ENCODE peak calls at places on chromosomes 6 and 20, in seven cellular contexts. One of them, this sample, is unnamed.

GRCh38 chr6:104625536-104625935 is 234.2 kb downstream of the HACE1 start:
- DNase-seq in lower lobe of right lung: no peak
- DNase-seq in DMS79 treated with DMSO at 0.1 percent for 48 hours: no peak
- DNase-seq in HFF-Myc: peak; percentile 74
- DNase-seq in activated effector memory CD4-positive, alpha-beta T cell treated with Interleukin-2 at 50 U/mL for 16 hours: no peak
- DNase-seq in NAMALWA: no peak
- DNase-seq in activated naive CD4-positive, alpha-beta T cell treated with anti-CD3 and anti-CD28 coated beads, Interleukin-2, amount 10 ng/mL, durations not matched to agents 7 days and 5 days: no peak
- DNase-seq in this sample: no peak

GRCh38 chr20:3812259-3812681 is 8.1 kb upstream of the AP5S1 start:
- DNase-seq in activated naive CD4-positive, alpha-beta T cell treated with anti-CD3 and anti-CD28 coated beads, Interleukin-2, amount 10 ng/mL, durations not matched to agents 7 days and 5 days: peak; percentile 21
- DNase-seq in HFF-Myc: no peak
- DNase-seq in lower lobe of right lung: peak; percentile 39
- DNase-seq in DMS79 treated with DMSO at 0.1 percent for 48 hours: no peak
- DNase-seq in NAMALWA: no peak
- DNase-seq in activated effector memory CD4-positive, alpha-beta T cell treated with Interleukin-2 at 50 U/mL for 16 hours: no peak
- DNase-seq in this sample: no peak

GRCh38 chr6:99743647-99744046 is 137.0 kb downstream of the PRDM13 start:
- DNase-seq in DMS79 treated with DMSO at 0.1 percent for 48 hours: no peak
- DNase-seq in activated naive CD4-positive, alpha-beta T cell treated with anti-CD3 and anti-CD28 coated beads, Interleukin-2, amount 10 ng/mL, durations not matched to agents 7 days and 5 days: no peak
- DNase-seq in NAMALWA: no peak
- DNase-seq in HFF-Myc: no peak
- DNase-seq in lower lobe of right lung: no peak
- DNase-seq in activated effector memory CD4-positive, alpha-beta T cell treated with Interleukin-2 at 50 U/mL for 16 hours: no peak
- DNase-seq in this sample: no peak

GRCh38 chr20:10282930-10283556 is 64.4 kb downstream of the SNAP25 start:
- DNase-seq in NAMALWA: no peak
- DNase-seq in HFF-Myc: no peak
- DNase-seq in lower lobe of right lung: no peak
- DNase-seq in DMS79 treated with DMSO at 0.1 percent for 48 hours: no peak
- DNase-seq in activated effector memory CD4-positive, alpha-beta T cell treated with Interleukin-2 at 50 U/mL for 16 hours: no peak
- DNase-seq in activated naive CD4-positive, alpha-beta T cell treated with anti-CD3 and anti-CD28 coated beads, Interleukin-2, amount 10 ng/mL, durations not matched to agents 7 days and 5 days: no peak
- DNase-seq in this sample: no peak

GRCh38 chr20:5395932-5396727 is 79.4 kb upstream of the PROKR2 start:
- DNase-seq in DMS79 treated with DMSO at 0.1 percent for 48 hours: peak; percentile 18
- DNase-seq in activated naive CD4-positive, alpha-beta T cell treated with anti-CD3 and anti-CD28 coated beads, Interleukin-2, amount 10 ng/mL, durations not matched to agents 7 days and 5 days: no peak
- DNase-seq in NAMALWA: no peak
- DNase-seq in activated effector memory CD4-positive, alpha-beta T cell treated with Interleukin-2 at 50 U/mL for 16 hours: no peak
- DNase-seq in lower lobe of right lung: no peak
- DNase-seq in HFF-Myc: no peak
- DNase-seq in this sample: no peak

GRCh38 chr20:50286609-50287008 is 96.0 kb downstream of the CEBPB start:
- DNase-seq in HFF-Myc: peak; percentile 83
- DNase-seq in DMS79 treated with DMSO at 0.1 percent for 48 hours: no peak
- DNase-seq in lower lobe of right lung: no peak
- DNase-seq in activated effector memory CD4-positive, alpha-beta T cell treated with Interleukin-2 at 50 U/mL for 16 hours: no peak
- DNase-seq in NAMALWA: peak; percentile 32
- DNase-seq in activated naive CD4-positive, alpha-beta T cell treated with anti-CD3 and anti-CD28 coated beads, Interleukin-2, amount 10 ng/mL, durations not matched to agents 7 days and 5 days: no peak
- DNase-seq in this sample: no peak

GRCh38 chr20:63284544-63284949 is 8.4 kb upstream of the COL20A1 start:
- DNase-seq in HFF-Myc: no peak
- DNase-seq in activated naive CD4-positive, alpha-beta T cell treated with anti-CD3 and anti-CD28 coated beads, Interleukin-2, amount 10 ng/mL, durations not matched to agents 7 days and 5 days: peak; percentile 36
- DNase-seq in NAMALWA: no peak
- DNase-seq in lower lobe of right lung: no peak
- DNase-seq in activated effector memory CD4-positive, alpha-beta T cell treated with Interleukin-2 at 50 U/mL for 16 hours: no peak
- DNase-seq in DMS79 treated with DMSO at 0.1 percent for 48 hours: no peak
- DNase-seq in this sample: no peak

GRCh38 chr6:89148016-89148750 is 2.3 kb downstream of the PM20D2 start:
- DNase-seq in activated naive CD4-positive, alpha-beta T cell treated with anti-CD3 and anti-CD28 coated beads, Interleukin-2, amount 10 ng/mL, durations not matched to agents 7 days and 5 days: no peak
- DNase-seq in lower lobe of right lung: no peak
- DNase-seq in DMS79 treated with DMSO at 0.1 percent for 48 hours: no peak
- DNase-seq in HFF-Myc: no peak
- DNase-seq in activated effector memory CD4-positive, alpha-beta T cell treated with Interleukin-2 at 50 U/mL for 16 hours: no peak
- DNase-seq in NAMALWA: no peak
- DNase-seq in this sample: no peak

GRCh38 chr6:89985744-89986493 is 91.7 kb downstream of the GJA10 start:
- DNase-seq in activated naive CD4-positive, alpha-beta T cell treated with anti-CD3 and anti-CD28 coated beads, Interleukin-2, amount 10 ng/mL, durations not matched to agents 7 days and 5 days: no peak
- DNase-seq in NAMALWA: no peak
- DNase-seq in HFF-Myc: peak; percentile 35
- DNase-seq in lower lobe of right lung: no peak
- DNase-seq in activated effector memory CD4-positive, alpha-beta T cell treated with Interleukin-2 at 50 U/mL for 16 hours: no peak
- DNase-seq in DMS79 treated with DMSO at 0.1 percent for 48 hours: peak; percentile 22
- DNase-seq in this sample: no peak

GRCh38 chr6:3259491-3259958 is 778 bp downstream of the PSMG4 start:
- DNase-seq in activated naive CD4-positive, alpha-beta T cell treated with anti-CD3 and anti-CD28 coated beads, Interleukin-2, amount 10 ng/mL, durations not matched to agents 7 days and 5 days: peak; percentile 54
- DNase-seq in activated effector memory CD4-positive, alpha-beta T cell treated with Interleukin-2 at 50 U/mL for 16 hours: no peak
- DNase-seq in lower lobe of right lung: no peak
- DNase-seq in HFF-Myc: no peak
- DNase-seq in DMS79 treated with DMSO at 0.1 percent for 48 hours: peak; percentile 5
- DNase-seq in NAMALWA: peak; percentile 57
- DNase-seq in this sample: no peak

GRCh38 chr6:5173862-5174643 is 86.7 kb downstream of the LYRM4 start:
- DNase-seq in activated effector memory CD4-positive, alpha-beta T cell treated with Interleukin-2 at 50 U/mL for 16 hours: peak; percentile 26
- DNase-seq in HFF-Myc: no peak
- DNase-seq in lower lobe of right lung: no peak
- DNase-seq in NAMALWA: peak; percentile 46
- DNase-seq in DMS79 treated with DMSO at 0.1 percent for 48 hours: no peak
- DNase-seq in activated naive CD4-positive, alpha-beta T cell treated with anti-CD3 and anti-CD28 coated beads, Interleukin-2, amount 10 ng/mL, durations not matched to agents 7 days and 5 days: peak; percentile 85
- DNase-seq in this sample: peak; percentile 19

GRCh38 chr20:49210101-49210749 is 9.0 kb upstream of the DDX27 start:
- DNase-seq in DMS79 treated with DMSO at 0.1 percent for 48 hours: no peak
- DNase-seq in lower lobe of right lung: no peak
- DNase-seq in activated effector memory CD4-positive, alpha-beta T cell treated with Interleukin-2 at 50 U/mL for 16 hours: no peak
- DNase-seq in NAMALWA: no peak
- DNase-seq in HFF-Myc: no peak
- DNase-seq in activated naive CD4-positive, alpha-beta T cell treated with anti-CD3 and anti-CD28 coated beads, Interleukin-2, amount 10 ng/mL, durations not matched to agents 7 days and 5 days: no peak
- DNase-seq in this sample: no peak

GRCh38 chr6:1363729-1364572 is 25.4 kb upstream of the FOXF2 start:
- DNase-seq in NAMALWA: peak; percentile 24
- DNase-seq in HFF-Myc: peak; percentile 30
- DNase-seq in DMS79 treated with DMSO at 0.1 percent for 48 hours: no peak
- DNase-seq in activated effector memory CD4-positive, alpha-beta T cell treated with Interleukin-2 at 50 U/mL for 16 hours: no peak
- DNase-seq in activated naive CD4-positive, alpha-beta T cell treated with anti-CD3 and anti-CD28 coated beads, Interleukin-2, amount 10 ng/mL, durations not matched to agents 7 days and 5 days: no peak
- DNase-seq in lower lobe of right lung: no peak
- DNase-seq in this sample: no peak

GRCh38 chr6:108353853-108354252 is 59.0 kb downstream of the AFG1L start:
- DNase-seq in activated naive CD4-positive, alpha-beta T cell treated with anti-CD3 and anti-CD28 coated beads, Interleukin-2, amount 10 ng/mL, durations not matched to agents 7 days and 5 days: no peak
- DNase-seq in HFF-Myc: no peak
- DNase-seq in lower lobe of right lung: no peak
- DNase-seq in DMS79 treated with DMSO at 0.1 percent for 48 hours: no peak
- DNase-seq in NAMALWA: no peak
- DNase-seq in activated effector memory CD4-positive, alpha-beta T cell treated with Interleukin-2 at 50 U/mL for 16 hours: no peak
- DNase-seq in this sample: no peak

GRCh38 chr6:137989696-137990095 is 117.5 kb downstream of the PERP start:
- DNase-seq in HFF-Myc: no peak
- DNase-seq in activated effector memory CD4-positive, alpha-beta T cell treated with Interleukin-2 at 50 U/mL for 16 hours: no peak
- DNase-seq in activated naive CD4-positive, alpha-beta T cell treated with anti-CD3 and anti-CD28 coated beads, Interleukin-2, amount 10 ng/mL, durations not matched to agents 7 days and 5 days: no peak
- DNase-seq in NAMALWA: no peak
- DNase-seq in DMS79 treated with DMSO at 0.1 percent for 48 hours: no peak
- DNase-seq in lower lobe of right lung: no peak
- DNase-seq in this sample: no peak

GRCh38 chr6:157982297-157982579 is 575 bp downstream of the SYNJ2 start:
- DNase-seq in activated effector memory CD4-positive, alpha-beta T cell treated with Interleukin-2 at 50 U/mL for 16 hours: no peak
- DNase-seq in lower lobe of right lung: no peak
- DNase-seq in NAMALWA: peak; percentile 53
- DNase-seq in DMS79 treated with DMSO at 0.1 percent for 48 hours: peak; percentile 34
- DNase-seq in activated naive CD4-positive, alpha-beta T cell treated with anti-CD3 and anti-CD28 coated beads, Interleukin-2, amount 10 ng/mL, durations not matched to agents 7 days and 5 days: peak; percentile 55
- DNase-seq in HFF-Myc: no peak
- DNase-seq in this sample: no peak

GRCh38 chr6:158115102-158115501 is 53.0 kb downstream of the SERAC1 start:
- DNase-seq in lower lobe of right lung: no peak
- DNase-seq in NAMALWA: no peak
- DNase-seq in activated effector memory CD4-positive, alpha-beta T cell treated with Interleukin-2 at 50 U/mL for 16 hours: no peak
- DNase-seq in HFF-Myc: no peak
- DNase-seq in activated naive CD4-positive, alpha-beta T cell treated with anti-CD3 and anti-CD28 coated beads, Interleukin-2, amount 10 ng/mL, durations not matched to agents 7 days and 5 days: no peak
- DNase-seq in DMS79 treated with DMSO at 0.1 percent for 48 hours: no peak
- DNase-seq in this sample: no peak

GRCh38 chr6:167748458-167749379 is 78.0 kb upstream of the AFDN start:
- DNase-seq in activated naive CD4-positive, alpha-beta T cell treated with anti-CD3 and anti-CD28 coated beads, Interleukin-2, amount 10 ng/mL, durations not matched to agents 7 days and 5 days: no peak
- DNase-seq in DMS79 treated with DMSO at 0.1 percent for 48 hours: no peak
- DNase-seq in NAMALWA: no peak
- DNase-seq in activated effector memory CD4-positive, alpha-beta T cell treated with Interleukin-2 at 50 U/mL for 16 hours: no peak
- DNase-seq in lower lobe of right lung: no peak
- DNase-seq in HFF-Myc: no peak
- DNase-seq in this sample: no peak

GRCh38 chr6:41976794-41977484 is 35.3 kb upstream of the CCND3 start:
- DNase-seq in activated naive CD4-positive, alpha-beta T cell treated with anti-CD3 and anti-CD28 coated beads, Interleukin-2, amount 10 ng/mL, durations not matched to agents 7 days and 5 days: no peak
- DNase-seq in NAMALWA: peak; percentile 45
- DNase-seq in DMS79 treated with DMSO at 0.1 percent for 48 hours: no peak
- DNase-seq in lower lobe of right lung: no peak
- DNase-seq in HFF-Myc: peak; percentile 48
- DNase-seq in activated effector memory CD4-positive, alpha-beta T cell treated with Interleukin-2 at 50 U/mL for 16 hours: no peak
- DNase-seq in this sample: no peak

GRCh38 chr20:48025661-48026060 is 240.4 kb upstream of the SULF2 start:
- DNase-seq in activated naive CD4-positive, alpha-beta T cell treated with anti-CD3 and anti-CD28 coated beads, Interleukin-2, amount 10 ng/mL, durations not matched to agents 7 days and 5 days: no peak
- DNase-seq in activated effector memory CD4-positive, alpha-beta T cell treated with Interleukin-2 at 50 U/mL for 16 hours: no peak
- DNase-seq in DMS79 treated with DMSO at 0.1 percent for 48 hours: no peak
- DNase-seq in NAMALWA: no peak
- DNase-seq in lower lobe of right lung: no peak
- DNase-seq in HFF-Myc: no peak
- DNase-seq in this sample: no peak

GRCh38 chr20:46400253-46400652 is 6.2 kb downstream of the ELMO2 start:
- DNase-seq in DMS79 treated with DMSO at 0.1 percent for 48 hours: no peak
- DNase-seq in activated naive CD4-positive, alpha-beta T cell treated with anti-CD3 and anti-CD28 coated beads, Interleukin-2, amount 10 ng/mL, durations not matched to agents 7 days and 5 days: no peak
- DNase-seq in lower lobe of right lung: no peak
- DNase-seq in activated effector memory CD4-positive, alpha-beta T cell treated with Interleukin-2 at 50 U/mL for 16 hours: no peak
- DNase-seq in HFF-Myc: peak; percentile 11
- DNase-seq in NAMALWA: no peak
- DNase-seq in this sample: no peak

GRCh38 chr6:77740380-77740779 is 87.5 kb downstream of the MEI4 start:
- DNase-seq in lower lobe of right lung: no peak
- DNase-seq in HFF-Myc: no peak
- DNase-seq in DMS79 treated with DMSO at 0.1 percent for 48 hours: no peak
- DNase-seq in activated naive CD4-positive, alpha-beta T cell treated with anti-CD3 and anti-CD28 coated beads, Interleukin-2, amount 10 ng/mL, durations not matched to agents 7 days and 5 days: no peak
- DNase-seq in NAMALWA: peak; percentile 44
- DNase-seq in activated effector memory CD4-positive, alpha-beta T cell treated with Interleukin-2 at 50 U/mL for 16 hours: no peak
- DNase-seq in this sample: no peak

GRCh38 chr6:47343631-47344421 is 34.1 kb upstream of the TNFRSF21 start:
- DNase-seq in HFF-Myc: no peak
- DNase-seq in activated effector memory CD4-positive, alpha-beta T cell treated with Interleukin-2 at 50 U/mL for 16 hours: no peak
- DNase-seq in DMS79 treated with DMSO at 0.1 percent for 48 hours: peak; percentile 5
- DNase-seq in NAMALWA: no peak
- DNase-seq in lower lobe of right lung: no peak
- DNase-seq in activated naive CD4-positive, alpha-beta T cell treated with anti-CD3 and anti-CD28 coated beads, Interleukin-2, amount 10 ng/mL, durations not matched to agents 7 days and 5 days: no peak
- DNase-seq in this sample: no peak

GRCh38 chr20:14963262-14963663 is 625.9 kb upstream of the FLRT3 start:
- DNase-seq in activated naive CD4-positive, alpha-beta T cell treated with anti-CD3 and anti-CD28 coated beads, Interleukin-2, amount 10 ng/mL, durations not matched to agents 7 days and 5 days: no peak
- DNase-seq in HFF-Myc: peak; percentile 11
- DNase-seq in DMS79 treated with DMSO at 0.1 percent for 48 hours: no peak
- DNase-seq in lower lobe of right lung: no peak
- DNase-seq in activated effector memory CD4-positive, alpha-beta T cell treated with Interleukin-2 at 50 U/mL for 16 hours: no peak
- DNase-seq in NAMALWA: no peak
- DNase-seq in this sample: no peak

GRCh38 chr6:15411766-15412165 is 165.9 kb downstream of the JARID2 start:
- DNase-seq in HFF-Myc: no peak
- DNase-seq in NAMALWA: no peak
- DNase-seq in activated naive CD4-positive, alpha-beta T cell treated with anti-CD3 and anti-CD28 coated beads, Interleukin-2, amount 10 ng/mL, durations not matched to agents 7 days and 5 days: no peak
- DNase-seq in DMS79 treated with DMSO at 0.1 percent for 48 hours: no peak
- DNase-seq in lower lobe of right lung: no peak
- DNase-seq in activated effector memory CD4-positive, alpha-beta T cell treated with Interleukin-2 at 50 U/mL for 16 hours: no peak
- DNase-seq in this sample: no peak

GRCh38 chr20:37961016-37961415 is 58.1 kb downstream of the VSTM2L start:
- DNase-seq in activated naive CD4-positive, alpha-beta T cell treated with anti-CD3 and anti-CD28 coated beads, Interleukin-2, amount 10 ng/mL, durations not matched to agents 7 days and 5 days: no peak
- DNase-seq in activated effector memory CD4-positive, alpha-beta T cell treated with Interleukin-2 at 50 U/mL for 16 hours: no peak
- DNase-seq in lower lobe of right lung: no peak
- DNase-seq in DMS79 treated with DMSO at 0.1 percent for 48 hours: no peak
- DNase-seq in HFF-Myc: no peak
- DNase-seq in NAMALWA: no peak
- DNase-seq in this sample: no peak

GRCh38 chr6:9806195-9806594 is 608.7 kb downstream of the TFAP2A start:
- DNase-seq in HFF-Myc: no peak
- DNase-seq in lower lobe of right lung: no peak
- DNase-seq in DMS79 treated with DMSO at 0.1 percent for 48 hours: no peak
- DNase-seq in activated effector memory CD4-positive, alpha-beta T cell treated with Interleukin-2 at 50 U/mL for 16 hours: no peak
- DNase-seq in activated naive CD4-positive, alpha-beta T cell treated with anti-CD3 and anti-CD28 coated beads, Interleukin-2, amount 10 ng/mL, durations not matched to agents 7 days and 5 days: no peak
- DNase-seq in NAMALWA: peak; percentile 12
- DNase-seq in this sample: no peak

GRCh38 chr20:17344775-17345174 is 117.9 kb downstream of the PCSK2 start:
- DNase-seq in DMS79 treated with DMSO at 0.1 percent for 48 hours: no peak
- DNase-seq in NAMALWA: no peak
- DNase-seq in activated naive CD4-positive, alpha-beta T cell treated with anti-CD3 and anti-CD28 coated beads, Interleukin-2, amount 10 ng/mL, durations not matched to agents 7 days and 5 days: no peak
- DNase-seq in HFF-Myc: no peak
- DNase-seq in activated effector memory CD4-positive, alpha-beta T cell treated with Interleukin-2 at 50 U/mL for 16 hours: no peak
- DNase-seq in lower lobe of right lung: no peak
- DNase-seq in this sample: no peak

This sample was measured in stimulated activated CD8-positive, alpha-beta memory T cell treated with anti-CD3 and anti-CD28 coated beads, Interleukin-4, amount 100 ng/mL, for 1 hour.